ENCODE peak calls at places on chromosome 12, in five cellular contexts. One of them, this sample, is unnamed.

GRCh38 chr12:43540474-43540873 is 11.5 kb downstream of the ADAMTS20 start:
- DNase-seq in fibroblast of lung: no peak
- DNase-seq in CD8-positive, alpha-beta memory T cell: no peak
- DNase-seq in left ventricle myocardium inferior: no peak
- DNase-seq in PC-3: no peak
- DNase-seq in this sample: no peak

GRCh38 chr12:13780453-13780852 is 200.9 kb downstream of the GRIN2B start:
- DNase-seq in fibroblast of lung: no peak
- DNase-seq in CD8-positive, alpha-beta memory T cell: no peak
- DNase-seq in left ventricle myocardium inferior: no peak
- DNase-seq in PC-3: no peak
- DNase-seq in this sample: no peak

GRCh38 chr12:116454950-116455447 is 104.2 kb upstream of the MAP1LC3B2 start:
- DNase-seq in fibroblast of lung: peak; percentile 82
- DNase-seq in CD8-positive, alpha-beta memory T cell: no peak
- DNase-seq in left ventricle myocardium inferior: no peak
- DNase-seq in PC-3: peak; percentile 99
- DNase-seq in this sample: no peak

GRCh38 chr12:39764944-39765560 is 145.4 kb upstream of the ABCD2 start:
- DNase-seq in fibroblast of lung: peak; percentile 69
- DNase-seq in CD8-positive, alpha-beta memory T cell: peak; percentile 1
- DNase-seq in left ventricle myocardium inferior: no peak
- DNase-seq in PC-3: peak; percentile 58
- DNase-seq in this sample: no peak

GRCh38 chr12:42180990-42181611 is 36.4 kb upstream of the GXYLT1 start:
- DNase-seq in fibroblast of lung: peak; percentile 25
- DNase-seq in CD8-positive, alpha-beta memory T cell: no peak
- DNase-seq in left ventricle myocardium inferior: no peak
- DNase-seq in PC-3: no peak
- DNase-seq in this sample: no peak

GRCh38 chr12:28130625-28131598 is 59.3 kb upstream of the CCDC91 start:
- DNase-seq in fibroblast of lung: peak; percentile 95
- DNase-seq in CD8-positive, alpha-beta memory T cell: no peak
- DNase-seq in left ventricle myocardium inferior: peak; percentile 17
- DNase-seq in PC-3: peak; percentile 98
- DNase-seq in this sample: peak; percentile 23

GRCh38 chr12:92784795-92785562 is 82.2 kb downstream of the PLEKHG7 start:
- DNase-seq in fibroblast of lung: peak; percentile 84
- DNase-seq in CD8-positive, alpha-beta memory T cell: peak; percentile 61
- DNase-seq in left ventricle myocardium inferior: no peak
- DNase-seq in PC-3: peak; percentile 90
- DNase-seq in this sample: no peak

GRCh38 chr12:117447665-117448366 is 86.4 kb upstream of the NOS1 start:
- DNase-seq in fibroblast of lung: no peak
- DNase-seq in CD8-positive, alpha-beta memory T cell: no peak
- DNase-seq in left ventricle myocardium inferior: no peak
- DNase-seq in PC-3: no peak
- DNase-seq in this sample: no peak

GRCh38 chr12:85559127-85559526 is 277.1 kb downstream of the RASSF9 start:
- DNase-seq in fibroblast of lung: no peak
- DNase-seq in CD8-positive, alpha-beta memory T cell: no peak
- DNase-seq in left ventricle myocardium inferior: no peak
- DNase-seq in PC-3: no peak
- DNase-seq in this sample: no peak

GRCh38 chr12:121223283-121223946 is 13.5 kb downstream of the P2RX4 start:
- DNase-seq in fibroblast of lung: no peak
- DNase-seq in CD8-positive, alpha-beta memory T cell: peak; percentile 51
- DNase-seq in left ventricle myocardium inferior: no peak
- DNase-seq in PC-3: no peak
- DNase-seq in this sample: no peak

GRCh38 chr12:11824736-11825135 is 175.3 kb downstream of the ETV6 start:
- DNase-seq in fibroblast of lung: no peak
- DNase-seq in CD8-positive, alpha-beta memory T cell: no peak
- DNase-seq in left ventricle myocardium inferior: no peak
- DNase-seq in PC-3: no peak
- DNase-seq in this sample: no peak

GRCh38 chr12:84995646-84996045 is 40.4 kb downstream of the TSPAN19 start:
- DNase-seq in fibroblast of lung: peak; percentile 51
- DNase-seq in CD8-positive, alpha-beta memory T cell: no peak
- DNase-seq in left ventricle myocardium inferior: no peak
- DNase-seq in PC-3: peak; percentile 42
- DNase-seq in this sample: no peak

GRCh38 chr12:65886996-65887395 is 62.7 kb downstream of the HMGA2 start:
- DNase-seq in fibroblast of lung: no peak
- DNase-seq in CD8-positive, alpha-beta memory T cell: no peak
- DNase-seq in left ventricle myocardium inferior: no peak
- DNase-seq in PC-3: peak; percentile 51
- DNase-seq in this sample: no peak

GRCh38 chr12:58889557-58889956 is 30.7 kb downstream of the LRIG3 start:
- DNase-seq in fibroblast of lung: no peak
- DNase-seq in CD8-positive, alpha-beta memory T cell: no peak
- DNase-seq in left ventricle myocardium inferior: no peak
- DNase-seq in PC-3: no peak
- DNase-seq in this sample: no peak

GRCh38 chr12:64737539-64737938 is 21.7 kb downstream of the GNS start:
- DNase-seq in fibroblast of lung: no peak
- DNase-seq in CD8-positive, alpha-beta memory T cell: no peak
- DNase-seq in left ventricle myocardium inferior: no peak
- DNase-seq in PC-3: no peak
- DNase-seq in this sample: no peak

GRCh38 chr12:125220404-125221273 is 155.4 kb downstream of the AACS start:
- DNase-seq in fibroblast of lung: no peak
- DNase-seq in CD8-positive, alpha-beta memory T cell: no peak
- DNase-seq in left ventricle myocardium inferior: no peak
- DNase-seq in PC-3: no peak
- DNase-seq in this sample: no peak

GRCh38 chr12:3295648-3296408 is 195.2 kb upstream of the PRMT8 start:
- DNase-seq in fibroblast of lung: peak; percentile 28
- DNase-seq in CD8-positive, alpha-beta memory T cell: no peak
- DNase-seq in left ventricle myocardium inferior: peak; percentile 65
- DNase-seq in PC-3: no peak
- DNase-seq in this sample: peak; percentile 78

GRCh38 chr12:26402648-26403047 is 207.3 kb downstream of the SSPN start:
- DNase-seq in fibroblast of lung: no peak
- DNase-seq in CD8-positive, alpha-beta memory T cell: no peak
- DNase-seq in left ventricle myocardium inferior: no peak
- DNase-seq in PC-3: peak; percentile 100
- DNase-seq in this sample: no peak

GRCh38 chr12:52247622-52248540 is 14.8 kb downstream of the KRT7 start:
- DNase-seq in fibroblast of lung: no peak
- DNase-seq in CD8-positive, alpha-beta memory T cell: no peak
- DNase-seq in left ventricle myocardium inferior: no peak
- DNase-seq in PC-3: peak; percentile 38
- DNase-seq in this sample: peak; percentile 64

GRCh38 chr12:80894179-80894578 is 43.6 kb downstream of the LIN7A start:
- DNase-seq in fibroblast of lung: no peak
- DNase-seq in CD8-positive, alpha-beta memory T cell: no peak
- DNase-seq in left ventricle myocardium inferior: no peak
- DNase-seq in PC-3: no peak
- DNase-seq in this sample: no peak

GRCh38 chr12:131386781-131387180 is 324.1 kb upstream of the SFSWAP start:
- DNase-seq in fibroblast of lung: no peak
- DNase-seq in CD8-positive, alpha-beta memory T cell: no peak
- DNase-seq in left ventricle myocardium inferior: no peak
- DNase-seq in PC-3: no peak
- DNase-seq in this sample: no peak

GRCh38 chr12:60271816-60272215 is 676.0 kb downstream of the SLC16A7 start:
- DNase-seq in fibroblast of lung: no peak
- DNase-seq in CD8-positive, alpha-beta memory T cell: no peak
- DNase-seq in left ventricle myocardium inferior: no peak
- DNase-seq in PC-3: no peak
- DNase-seq in this sample: no peak

GRCh38 chr12:13135336-13136178 is 32.1 kb upstream of the GSG1 start:
- DNase-seq in fibroblast of lung: peak; percentile 92
- DNase-seq in CD8-positive, alpha-beta memory T cell: no peak
- DNase-seq in left ventricle myocardium inferior: no peak
- DNase-seq in PC-3: peak; percentile 97
- DNase-seq in this sample: peak; percentile 80

GRCh38 chr12:122093098-122093883 is 14.7 kb downstream of the MLXIP start:
- DNase-seq in fibroblast of lung: no peak
- DNase-seq in CD8-positive, alpha-beta memory T cell: no peak
- DNase-seq in left ventricle myocardium inferior: no peak
- DNase-seq in PC-3: no peak
- DNase-seq in this sample: no peak

GRCh38 chr12:114434341-114434740 is 28.4 kb upstream of the TBX5 start:
- DNase-seq in fibroblast of lung: peak; percentile 89
- DNase-seq in CD8-positive, alpha-beta memory T cell: no peak
- DNase-seq in left ventricle myocardium inferior: no peak
- DNase-seq in PC-3: no peak
- DNase-seq in this sample: no peak

GRCh38 chr12:44000309-44000952 is 164.6 kb downstream of the TMEM117 start:
- DNase-seq in fibroblast of lung: peak; percentile 39
- DNase-seq in CD8-positive, alpha-beta memory T cell: peak; percentile 2
- DNase-seq in left ventricle myocardium inferior: no peak
- DNase-seq in PC-3: peak; percentile 80
- DNase-seq in this sample: no peak

GRCh38 chr12:131736807-131737484 is 26.1 kb downstream of the SFSWAP start:
- DNase-seq in fibroblast of lung: peak; percentile 3
- DNase-seq in CD8-positive, alpha-beta memory T cell: no peak
- DNase-seq in left ventricle myocardium inferior: no peak
- DNase-seq in PC-3: peak; percentile 98
- DNase-seq in this sample: no peak

GRCh38 chr12:104672501-104673265 is 215.9 kb downstream of the CHST11 start:
- DNase-seq in fibroblast of lung: no peak
- DNase-seq in CD8-positive, alpha-beta memory T cell: no peak
- DNase-seq in left ventricle myocardium inferior: peak; percentile 48
- DNase-seq in PC-3: peak; percentile 59
- DNase-seq in this sample: peak; percentile 95

GRCh38 chr12:120314220-120314619 is 12.1 kb downstream of the SIRT4 start:
- DNase-seq in fibroblast of lung: no peak
- DNase-seq in CD8-positive, alpha-beta memory T cell: no peak
- DNase-seq in left ventricle myocardium inferior: no peak
- DNase-seq in PC-3: peak; percentile 40
- DNase-seq in this sample: no peak

GRCh38 chr12:531951-532585 is 72.3 kb downstream of the B4GALNT3 start:
- DNase-seq in fibroblast of lung: no peak
- DNase-seq in CD8-positive, alpha-beta memory T cell: no peak
- DNase-seq in left ventricle myocardium inferior: no peak
- DNase-seq in PC-3: no peak
- DNase-seq in this sample: no peak

GRCh38 chr12:11607313-11608081 is 42.0 kb upstream of the ETV6 start:
- DNase-seq in fibroblast of lung: peak; percentile 42
- DNase-seq in CD8-positive, alpha-beta memory T cell: no peak
- DNase-seq in left ventricle myocardium inferior: no peak
- DNase-seq in PC-3: no peak
- DNase-seq in this sample: no peak

GRCh38 chr12:95942106-95942531 is 295 bp downstream of the CCDC38 start:
- DNase-seq in fibroblast of lung: no peak
- DNase-seq in CD8-positive, alpha-beta memory T cell: no peak
- DNase-seq in left ventricle myocardium inferior: no peak
- DNase-seq in PC-3: no peak
- DNase-seq in this sample: no peak

GRCh38 chr12:133156125-133156690 is 25.1 kb upstream of the ZNF268 start:
- DNase-seq in fibroblast of lung: peak; percentile 1
- DNase-seq in CD8-positive, alpha-beta memory T cell: no peak
- DNase-seq in left ventricle myocardium inferior: no peak
- DNase-seq in PC-3: no peak
- DNase-seq in this sample: no peak
- H3K36me3 ChIP-seq in fibroblast of lung: peaks cover 5% of the 10 kb centered on the region
- H3K36me3 ChIP-seq in CD8-positive, alpha-beta memory T cell: peaks cover 43% of the 10 kb centered on the region
- H3K36me3 ChIP-seq in left ventricle myocardium inferior: peaks cover 85% of the 10 kb centered on the region
- H3K36me3 ChIP-seq in PC-3: peaks cover 71% of the 10 kb centered on the region
- H3K36me3 ChIP-seq in this sample: peaks cover 89% of the 10 kb centered on the region

GRCh38 chr12:6201775-6202292 is 1.6 kb downstream of the CD9 start:
- DNase-seq in fibroblast of lung: no peak
- DNase-seq in CD8-positive, alpha-beta memory T cell: no peak
- DNase-seq in left ventricle myocardium inferior: no peak
- DNase-seq in PC-3: no peak
- DNase-seq in this sample: no peak
- H3K4me3 ChIP-seq in fibroblast of lung: peak overlapping the region; percentile 92
- H3K4me3 ChIP-seq in CD8-positive, alpha-beta memory T cell: no peak overlapping the region
- H3K4me3 ChIP-seq in left ventricle myocardium inferior: peak overlapping the region; percentile 82
- H3K4me3 ChIP-seq in PC-3: peak overlapping the region; percentile 98
- H3K4me3 ChIP-seq in this sample: peak overlapping the region; percentile 94

GRCh38 chr12:45966486-45966885 is 23.9 kb downstream of the SCAF11 start:
- DNase-seq in fibroblast of lung: peak; percentile 49
- DNase-seq in CD8-positive, alpha-beta memory T cell: no peak
- DNase-seq in left ventricle myocardium inferior: no peak
- DNase-seq in PC-3: no peak
- DNase-seq in this sample: no peak
- H3K36me3 ChIP-seq in fibroblast of lung: no peaks in the 10 kb centered on the region
- H3K36me3 ChIP-seq in CD8-positive, alpha-beta memory T cell: peaks cover 9% of the 10 kb centered on the region
- H3K36me3 ChIP-seq in left ventricle myocardium inferior: peaks cover 27% of the 10 kb centered on the region
- H3K36me3 ChIP-seq in PC-3: peaks cover 21% of the 10 kb centered on the region
- H3K36me3 ChIP-seq in this sample: peaks cover 7% of the 10 kb centered on the region

DNA sequence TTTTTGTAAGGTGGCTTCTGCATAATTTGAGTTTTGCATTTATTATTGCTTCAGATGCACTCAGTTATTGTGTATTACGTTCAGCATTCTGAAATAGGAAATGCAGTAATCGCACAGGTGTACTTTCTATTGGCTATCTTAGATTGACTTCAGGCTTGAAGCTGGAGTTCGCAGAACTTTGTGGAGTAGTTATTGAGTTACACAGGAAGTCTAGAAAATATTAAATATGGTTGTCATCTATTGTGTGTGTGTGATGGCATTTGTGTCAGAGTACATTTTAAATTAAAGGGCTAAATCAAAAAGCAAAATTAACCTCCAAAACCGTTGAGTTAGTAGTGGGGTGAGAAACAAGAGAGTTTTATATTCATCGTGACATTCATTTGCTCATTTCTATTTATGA is 2.7 kb downstream of the ARID2 start:
- DNase-seq in fibroblast of lung: peak; percentile 23
- DNase-seq in CD8-positive, alpha-beta memory T cell: peak; percentile 43
- DNase-seq in left ventricle myocardium inferior: no peak
- DNase-seq in PC-3: peak; percentile 47
- DNase-seq in this sample: no peak
- H3K4me3 ChIP-seq in fibroblast of lung: peak overlapping the region; percentile 76
- H3K4me3 ChIP-seq in CD8-positive, alpha-beta memory T cell: peak overlapping the region; percentile 18
- H3K4me3 ChIP-seq in left ventricle myocardium inferior: peak overlapping the region; percentile 89
- H3K4me3 ChIP-seq in PC-3: peak overlapping the region; percentile 89
- H3K4me3 ChIP-seq in this sample: peak overlapping the region; percentile 94

GRCh38 chr12:88615490-88615889 is 35.2 kb upstream of the KITLG start:
- DNase-seq in fibroblast of lung: no peak
- DNase-seq in CD8-positive, alpha-beta memory T cell: no peak
- DNase-seq in left ventricle myocardium inferior: no peak
- DNase-seq in PC-3: no peak
- DNase-seq in this sample: no peak

GRCh38 chr12:88617352-88617751 is 37.1 kb upstream of the KITLG start:
- DNase-seq in fibroblast of lung: no peak
- DNase-seq in CD8-positive, alpha-beta memory T cell: no peak
- DNase-seq in left ventricle myocardium inferior: no peak
- DNase-seq in PC-3: no peak
- DNase-seq in this sample: no peak
- H3K36me3 ChIP-seq in fibroblast of lung: no peaks in the 10 kb centered on the region
- H3K36me3 ChIP-seq in CD8-positive, alpha-beta memory T cell: no peaks in the 10 kb centered on the region
- H3K36me3 ChIP-seq in left ventricle myocardium inferior: no peaks in the 10 kb centered on the region
- H3K36me3 ChIP-seq in PC-3: no peaks in the 10 kb centered on the region
- H3K36me3 ChIP-seq in this sample: no peaks in the 10 kb centered on the region